ENCODE peak calls at places on chromosome 9, in five cellular contexts. A, F, K, Y and M are unnamed samples.
A peak's percentile ranks its signal among the peaks of the same experiment; 100 is the strongest.

GRCh38 chr9:87455407-87455806 is 42.3 kb upstream of the DAPK1 start:
- DNase-seq in A (no peak), F (no peak), K (no peak), Y (no peak), M (no peak)

GRCh38 chr9:96619491-96620154 is at the start of gene CDC14B:
- DNase-seq in A (peak; percentile 91), F (peak; percentile 88), K (peak; percentile 45), Y (peak; percentile 85), M (peak; percentile 93)

GRCh38 chr9:89195149-89195797 is 16.7 kb upstream of the SHC3 start:
- DNase-seq in A (no peak), F (no peak), K (no peak), Y (no peak), M (no peak)

GRCh38 chr9:136488247-136489214 is 5.7 kb upstream of the SEC16A start:
- DNase-seq in A (peak; percentile 63), F (peak; percentile 21), K (peak; percentile 54), Y (peak; percentile 54), M (peak; percentile 59)

GRCh38 chr9:104758974-104759373 is 5.0 kb upstream of the NIPSNAP3B start:
- DNase-seq in A (no peak), F (peak; percentile 80), K (no peak), Y (no peak), M (no peak)

GRCh38 chr9:35112257-35113020 is 3.2 kb downstream of the ATOSB start:
- DNase-seq in A (no peak), F (peak; percentile 71), K (no peak), Y (peak; percentile 84), M (peak; percentile 80)

GRCh38 chr9:26656003-26656940 is 236.3 kb downstream of the CAAP1 start:
- DNase-seq in A (no peak), F (peak; percentile 27), K (no peak), Y (no peak), M (no peak)

GRCh38 chr9:122348791-122349190 is 22.0 kb upstream of the PTGS1 start:
- DNase-seq in A (no peak), F (no peak), K (no peak), Y (no peak), M (no peak)

GRCh38 chr9:23557691-23558090 is 268.3 kb downstream of the ELAVL2 start:
- DNase-seq in A (no peak), F (peak; percentile 37), K (no peak), Y (no peak), M (no peak)

GRCh38 chr9:35688558-35689350 is 971 bp downstream of the TPM2 start:
- DNase-seq in A (no peak), F (peak; percentile 91), K (no peak), Y (peak; percentile 89), M (no peak)

GRCh38 chr9:71858812-71859211 is 52.2 kb downstream of the ABHD17B start:
- DNase-seq in A (no peak), F (peak; percentile 28), K (no peak), Y (peak; percentile 38), M (no peak)

GRCh38 chr9:35014517-35014916 is 25.0 kb downstream of the DNAJB5 start:
- DNase-seq in A (no peak), F (no peak), K (no peak), Y (no peak), M (no peak)

GRCh38 chr9:21412109-21412508 is 3.2 kb downstream of the IFNA8 start:
- DNase-seq in A (no peak), F (peak; percentile 35), K (no peak), Y (no peak), M (no peak)

GRCh38 chr9:124293712-124294504 is 36.2 kb downstream of the NEK6 start:
- DNase-seq in A (no peak), F (no peak), K (no peak), Y (peak; percentile 18), M (no peak)

GRCh38 chr9:135907006-135907434 is 326 bp downstream of the CAMSAP1 start:
- DNase-seq in A (peak; percentile 9), F (no peak), K (no peak), Y (no peak), M (no peak)

GRCh38 chr9:94888775-94889174 is 162.3 kb downstream of the AOPEP start:
- DNase-seq in A (no peak), F (no peak), K (no peak), Y (no peak), M (no peak)

GRCh38 chr9:16705121-16705604 is 165.3 kb downstream of the BNC2 start:
- DNase-seq in A (peak; percentile 66), F (peak; percentile 97), K (no peak), Y (peak; percentile 28), M (peak; percentile 91)

GRCh38 chr9:38432922-38433510 is 8.8 kb upstream of the IGFBPL1 start:
- DNase-seq in A (peak; percentile 55), F (peak; percentile 55), K (no peak), Y (peak; percentile 47), M (no peak)